ENCODE peak calls at places on chromosomes 12 and 14, in seven cellular contexts. One of them, this sample, is unnamed.

GRCh38 chr14:61280092-61280525 is 1.0 kb downstream of the TMEM30B start:
- DNase-seq in MM.1S: no peak
- DNase-seq in fibroblast of pulmonary artery: no peak
- DNase-seq in stimulated activated CD4-positive, alpha-beta T cell treated with anti-CD3 and anti-CD28 coated beads, Interleukin-1b, Interleukin-23, amount 100 ng/mL, for 24 hours: peak; percentile 39
- DNase-seq in left cardiac atrium: no peak
- DNase-seq in amniotic stem cell: no peak
- DNase-seq in frontal cortex: no peak
- DNase-seq in this sample: no peak

GRCh38 chr12:18811268-18811667 is 73.3 kb downstream of the CAPZA3 start:
- DNase-seq in fibroblast of pulmonary artery: peak; percentile 31
- DNase-seq in MM.1S: no peak
- DNase-seq in left cardiac atrium: no peak
- DNase-seq in frontal cortex: no peak
- DNase-seq in stimulated activated CD4-positive, alpha-beta T cell treated with anti-CD3 and anti-CD28 coated beads, Interleukin-1b, Interleukin-23, amount 100 ng/mL, for 24 hours: no peak
- DNase-seq in amniotic stem cell: no peak
- DNase-seq in this sample: no peak

GRCh38 chr12:50246159-50246865 is 37.0 kb downstream of the LIMA1 start:
- DNase-seq in left cardiac atrium: no peak
- DNase-seq in amniotic stem cell: no peak
- DNase-seq in fibroblast of pulmonary artery: no peak
- DNase-seq in stimulated activated CD4-positive, alpha-beta T cell treated with anti-CD3 and anti-CD28 coated beads, Interleukin-1b, Interleukin-23, amount 100 ng/mL, for 24 hours: no peak
- DNase-seq in frontal cortex: no peak
- DNase-seq in MM.1S: no peak
- DNase-seq in this sample: no peak

GRCh38 chr12:21073822-21074460 is 57.1 kb upstream of the SLCO1B1 start:
- DNase-seq in MM.1S: no peak
- DNase-seq in frontal cortex: no peak
- DNase-seq in stimulated activated CD4-positive, alpha-beta T cell treated with anti-CD3 and anti-CD28 coated beads, Interleukin-1b, Interleukin-23, amount 100 ng/mL, for 24 hours: no peak
- DNase-seq in left cardiac atrium: no peak
- DNase-seq in fibroblast of pulmonary artery: peak; percentile 3
- DNase-seq in amniotic stem cell: no peak
- DNase-seq in this sample: no peak

GRCh38 chr12:110120878-110121277 is 3.3 kb upstream of the IFT81 start:
- DNase-seq in amniotic stem cell: no peak
- DNase-seq in stimulated activated CD4-positive, alpha-beta T cell treated with anti-CD3 and anti-CD28 coated beads, Interleukin-1b, Interleukin-23, amount 100 ng/mL, for 24 hours: no peak
- DNase-seq in frontal cortex: no peak
- DNase-seq in MM.1S: no peak
- DNase-seq in left cardiac atrium: no peak
- DNase-seq in fibroblast of pulmonary artery: no peak
- DNase-seq in this sample: no peak

GRCh38 chr12:27179399-27180214 is 64.5 kb upstream of the STK38L start:
- DNase-seq in amniotic stem cell: peak; percentile 81
- DNase-seq in stimulated activated CD4-positive, alpha-beta T cell treated with anti-CD3 and anti-CD28 coated beads, Interleukin-1b, Interleukin-23, amount 100 ng/mL, for 24 hours: peak; percentile 16
- DNase-seq in frontal cortex: peak; percentile 18
- DNase-seq in fibroblast of pulmonary artery: peak; percentile 95
- DNase-seq in MM.1S: peak; percentile 97
- DNase-seq in left cardiac atrium: no peak
- DNase-seq in this sample: no peak

GRCh38 chr12:98893601-98894411 is 248.7 kb downstream of the APAF1 start:
- DNase-seq in frontal cortex: no peak
- DNase-seq in amniotic stem cell: no peak
- DNase-seq in fibroblast of pulmonary artery: no peak
- DNase-seq in MM.1S: no peak
- DNase-seq in stimulated activated CD4-positive, alpha-beta T cell treated with anti-CD3 and anti-CD28 coated beads, Interleukin-1b, Interleukin-23, amount 100 ng/mL, for 24 hours: no peak
- DNase-seq in left cardiac atrium: no peak
- DNase-seq in this sample: no peak

GRCh38 chr12:25653487-25654175 is 100.5 kb upstream of the LMNTD1 start:
- DNase-seq in amniotic stem cell: no peak
- DNase-seq in MM.1S: no peak
- DNase-seq in fibroblast of pulmonary artery: no peak
- DNase-seq in left cardiac atrium: peak; percentile 20
- DNase-seq in stimulated activated CD4-positive, alpha-beta T cell treated with anti-CD3 and anti-CD28 coated beads, Interleukin-1b, Interleukin-23, amount 100 ng/mL, for 24 hours: no peak
- DNase-seq in frontal cortex: no peak
- DNase-seq in this sample: no peak

GRCh38 chr12:124592050-124592449 is 24.6 kb upstream of the NCOR2 start:
- DNase-seq in left cardiac atrium: no peak
- DNase-seq in amniotic stem cell: no peak
- DNase-seq in fibroblast of pulmonary artery: peak; percentile 60
- DNase-seq in frontal cortex: no peak
- DNase-seq in stimulated activated CD4-positive, alpha-beta T cell treated with anti-CD3 and anti-CD28 coated beads, Interleukin-1b, Interleukin-23, amount 100 ng/mL, for 24 hours: no peak
- DNase-seq in MM.1S: no peak
- DNase-seq in this sample: no peak

GRCh38 chr12:89040146-89040964 is 311.9 kb downstream of the DUSP6 start:
- DNase-seq in MM.1S: peak; percentile 98
- DNase-seq in fibroblast of pulmonary artery: peak; percentile 53
- DNase-seq in left cardiac atrium: no peak
- DNase-seq in frontal cortex: no peak
- DNase-seq in stimulated activated CD4-positive, alpha-beta T cell treated with anti-CD3 and anti-CD28 coated beads, Interleukin-1b, Interleukin-23, amount 100 ng/mL, for 24 hours: peak; percentile 79
- DNase-seq in amniotic stem cell: no peak
- DNase-seq in this sample: no peak

GRCh38 chr12:131827961-131828534 is at the start of gene MMP17:
- DNase-seq in left cardiac atrium: peak; percentile 69
- DNase-seq in stimulated activated CD4-positive, alpha-beta T cell treated with anti-CD3 and anti-CD28 coated beads, Interleukin-1b, Interleukin-23, amount 100 ng/mL, for 24 hours: no peak
- DNase-seq in amniotic stem cell: peak; percentile 44
- DNase-seq in frontal cortex: peak; percentile 77
- DNase-seq in fibroblast of pulmonary artery: peak; percentile 63
- DNase-seq in MM.1S: peak; percentile 23
- DNase-seq in this sample: no peak

GRCh38 chr12:11992515-11992914 is 78.2 kb upstream of the BCL2L14 start:
- DNase-seq in fibroblast of pulmonary artery: no peak
- DNase-seq in left cardiac atrium: no peak
- DNase-seq in MM.1S: no peak
- DNase-seq in frontal cortex: no peak
- DNase-seq in amniotic stem cell: no peak
- DNase-seq in stimulated activated CD4-positive, alpha-beta T cell treated with anti-CD3 and anti-CD28 coated beads, Interleukin-1b, Interleukin-23, amount 100 ng/mL, for 24 hours: no peak
- DNase-seq in this sample: no peak

GRCh38 chr14:68506645-68507405 is 286.0 kb downstream of the ZFP36L1 start:
- DNase-seq in left cardiac atrium: no peak
- DNase-seq in stimulated activated CD4-positive, alpha-beta T cell treated with anti-CD3 and anti-CD28 coated beads, Interleukin-1b, Interleukin-23, amount 100 ng/mL, for 24 hours: no peak
- DNase-seq in MM.1S: peak; percentile 49
- DNase-seq in amniotic stem cell: no peak
- DNase-seq in frontal cortex: no peak
- DNase-seq in fibroblast of pulmonary artery: no peak
- DNase-seq in this sample: no peak

GRCh38 chr14:82710257-82710841 is 1176.7 kb upstream of the SEL1L start:
- DNase-seq in fibroblast of pulmonary artery: peak; percentile 58
- DNase-seq in amniotic stem cell: peak; percentile 3
- DNase-seq in left cardiac atrium: peak; percentile 25
- DNase-seq in frontal cortex: no peak
- DNase-seq in MM.1S: peak; percentile 54
- DNase-seq in stimulated activated CD4-positive, alpha-beta T cell treated with anti-CD3 and anti-CD28 coated beads, Interleukin-1b, Interleukin-23, amount 100 ng/mL, for 24 hours: peak; percentile 4
- DNase-seq in this sample: peak; percentile 30

GRCh38 chr14:36652542-36653201 is 9.0 kb upstream of the PAX9 start:
- DNase-seq in frontal cortex: no peak
- DNase-seq in fibroblast of pulmonary artery: no peak
- DNase-seq in MM.1S: no peak
- DNase-seq in stimulated activated CD4-positive, alpha-beta T cell treated with anti-CD3 and anti-CD28 coated beads, Interleukin-1b, Interleukin-23, amount 100 ng/mL, for 24 hours: no peak
- DNase-seq in left cardiac atrium: no peak
- DNase-seq in amniotic stem cell: no peak
- DNase-seq in this sample: no peak

GRCh38 chr12:18861287-18861858 is 123.5 kb downstream of the CAPZA3 start:
- DNase-seq in MM.1S: peak; percentile 50
- DNase-seq in frontal cortex: no peak
- DNase-seq in fibroblast of pulmonary artery: peak; percentile 62
- DNase-seq in stimulated activated CD4-positive, alpha-beta T cell treated with anti-CD3 and anti-CD28 coated beads, Interleukin-1b, Interleukin-23, amount 100 ng/mL, for 24 hours: no peak
- DNase-seq in left cardiac atrium: no peak
- DNase-seq in amniotic stem cell: no peak
- DNase-seq in this sample: no peak

GRCh38 chr14:65431951-65432350 is 19.4 kb downstream of the FUT8 start:
- DNase-seq in fibroblast of pulmonary artery: peak; percentile 41
- DNase-seq in amniotic stem cell: no peak
- DNase-seq in MM.1S: no peak
- DNase-seq in frontal cortex: no peak
- DNase-seq in stimulated activated CD4-positive, alpha-beta T cell treated with anti-CD3 and anti-CD28 coated beads, Interleukin-1b, Interleukin-23, amount 100 ng/mL, for 24 hours: no peak
- DNase-seq in left cardiac atrium: no peak
- DNase-seq in this sample: no peak

GRCh38 chr14:59358105-59358504 is 107.1 kb downstream of the GPR135 start:
- DNase-seq in MM.1S: no peak
- DNase-seq in amniotic stem cell: no peak
- DNase-seq in left cardiac atrium: peak; percentile 72
- DNase-seq in fibroblast of pulmonary artery: peak; percentile 86
- DNase-seq in frontal cortex: no peak
- DNase-seq in stimulated activated CD4-positive, alpha-beta T cell treated with anti-CD3 and anti-CD28 coated beads, Interleukin-1b, Interleukin-23, amount 100 ng/mL, for 24 hours: no peak
- DNase-seq in this sample: no peak

GRCh38 chr12:96047621-96048211 is 12.3 kb upstream of the LTA4H start:
- DNase-seq in frontal cortex: no peak
- DNase-seq in stimulated activated CD4-positive, alpha-beta T cell treated with anti-CD3 and anti-CD28 coated beads, Interleukin-1b, Interleukin-23, amount 100 ng/mL, for 24 hours: no peak
- DNase-seq in MM.1S: peak; percentile 90
- DNase-seq in left cardiac atrium: peak; percentile 26
- DNase-seq in fibroblast of pulmonary artery: peak; percentile 68
- DNase-seq in amniotic stem cell: peak; percentile 31
- DNase-seq in this sample: no peak

This sample was measured in NCI-H1048.